ENCODE peak calls at places on chromosomes 12 and 14, in four cellular contexts. E, U, G and Q are unnamed samples.

GRCh38 chr14:89303452-89304435 is 113.3 kb downstream of the FOXN3 start:
- DNase-seq in G (peak), U (no peak), E (peak), Q (no peak)

GRCh38 chr12:29638528-29638927 is 141.0 kb upstream of the OVCH1 start:
- DNase-seq in E (no peak), G (no peak), U (no peak), Q (no peak)

GRCh38 chr14:96497586-96497985 is 4.6 kb upstream of the PAPOLA start:
- DNase-seq in U (no peak), G (peak), E (no peak), Q (no peak)

GRCh38 chr12:71303199-71303598 is 136.4 kb upstream of the LGR5 start:
- DNase-seq in E (no peak), G (no peak), U (no peak), Q (no peak)

GRCh38 chr12:98575013-98575412 is 18.5 kb upstream of the SLC25A3 start:
- DNase-seq in G (no peak), E (no peak), U (no peak), Q (no peak)

GRCh38 chr14:74414380-74414779 is 11.6 kb downstream of the SYNDIG1L start:
- DNase-seq in U (no peak), E (no peak), G (no peak), Q (no peak)

GRCh38 chr12:106073179-106073578 is 65.6 kb downstream of the NUAK1 start:
- DNase-seq in E (no peak), G (no peak), U (no peak), Q (no peak)

GRCh38 chr12:78470354-78471195 is 394.0 kb upstream of the SYT1 start:
- DNase-seq in U (peak), G (peak), E (peak), Q (no peak)

GRCh38 chr12:26935636-26936378 is 2.0 kb downstream of the INTS13 start:
- DNase-seq in U (no peak), E (no peak), G (no peak), Q (no peak)

GRCh38 chr14:65791551-65791981 is 379.0 kb downstream of the FUT8 start:
- DNase-seq in G (no peak), U (no peak), E (peak), Q (no peak)

GRCh38 chr12:120229071-120229582 is 28.2 kb upstream of the RPLP0 start:
- DNase-seq in U (no peak), E (no peak), G (peak), Q (no peak)

GRCh38 chr14:68594737-68595380 is 198.0 kb downstream of the ZFP36L1 start:
- DNase-seq in E (no peak), G (no peak), U (no peak), Q (no peak)

GRCh38 chr14:105926415-105927093 is 400.2 kb downstream of the TMEM121 start:
- DNase-seq in E (no peak), G (no peak), U (no peak), Q (no peak)

GRCh38 chr12:89244536-89244935 is 107.8 kb downstream of the DUSP6 start:
- DNase-seq in U (no peak), G (no peak), E (peak), Q (no peak)

GRCh38 chr14:75972729-75973480 is 8.9 kb downstream of the TGFB3 start:
- DNase-seq in E (no peak), G (no peak), U (no peak), Q (no peak)

GRCh38 chr14:100149789-100150611 is 9.4 kb downstream of the DEGS2 start:
- DNase-seq in U (no peak), G (no peak), E (no peak), Q (no peak)

DNA sequence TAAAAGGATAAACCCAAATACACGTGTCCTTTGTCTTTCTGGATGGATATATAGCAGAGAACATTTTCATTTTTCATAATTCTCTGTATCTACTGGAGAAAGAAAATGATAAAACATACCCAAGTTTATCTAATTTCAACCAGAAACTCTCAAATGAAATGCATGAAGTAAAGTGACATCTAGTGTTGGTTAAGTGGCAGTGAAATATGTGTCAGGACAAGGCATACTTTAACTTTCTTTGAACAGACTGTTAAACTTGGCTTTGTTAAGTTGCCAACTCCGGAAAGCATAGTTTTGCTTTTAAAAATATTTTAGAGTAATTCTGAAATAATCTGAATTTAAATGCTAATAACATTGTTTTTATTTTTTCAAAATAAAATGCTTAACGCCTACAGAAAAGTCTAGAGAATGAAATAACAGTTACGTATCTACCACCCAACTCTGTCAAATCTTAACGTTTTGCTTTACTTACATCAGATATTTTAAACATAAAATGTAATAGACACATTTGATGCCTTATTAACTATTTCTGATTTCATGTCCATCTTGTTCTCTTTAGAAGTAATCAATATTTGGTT is 25.2 kb upstream of the NTN4 start:
- DNase-seq in G (no peak), E (peak), U (no peak), Q (no peak)
- H2BK5ac ChIP-seq in G (no peak), E (no peak), U (no peak), Q (no peak)

GRCh38 chr12:52189376-52190174 is 2.2 kb downstream of the KRT80 start:
- DNase-seq in G (no peak), E (peak), U (no peak), Q (no peak)
- H2BK5ac ChIP-seq in G (no peak), E (peak), U (no peak), Q (no peak)

GRCh38 chr12:108060054-108060453 is 69.0 kb upstream of the WSCD2 start:
- DNase-seq in U (no peak), E (no peak), G (no peak), Q (no peak)
- H2BK5ac ChIP-seq in U (no peak), E (no peak), G (no peak), Q (no peak)

GRCh38 chr14:50562841-50563240 is 2.9 kb downstream of the ATL1 start:
- DNase-seq in U (no peak), E (no peak), G (no peak), Q (no peak)
- H2BK5ac ChIP-seq in U (no peak), E (no peak), G (no peak), Q (no peak)

GRCh38 chr12:53180270-53180930 is at the start of the genes CSAD and ZNF740:
- DNase-seq in G (peak), U (peak), E (peak), Q (peak)

GRCh38 chr12:53181935-53182334 is 1.2 kb upstream of the CSAD start:
- DNase-seq in E (no peak), U (no peak), G (no peak), Q (no peak)

GRCh38 chr12:53176750-53177149 is 3.8 kb upstream of the ZNF740 start:
- DNase-seq in U (no peak), G (no peak), E (no peak), Q (no peak)

GRCh38 chr12:53180931-53181645 is 363 bp upstream of the CSAD start:
- DNase-seq in U (peak), E (peak), G (peak), Q (no peak)

DNA sequence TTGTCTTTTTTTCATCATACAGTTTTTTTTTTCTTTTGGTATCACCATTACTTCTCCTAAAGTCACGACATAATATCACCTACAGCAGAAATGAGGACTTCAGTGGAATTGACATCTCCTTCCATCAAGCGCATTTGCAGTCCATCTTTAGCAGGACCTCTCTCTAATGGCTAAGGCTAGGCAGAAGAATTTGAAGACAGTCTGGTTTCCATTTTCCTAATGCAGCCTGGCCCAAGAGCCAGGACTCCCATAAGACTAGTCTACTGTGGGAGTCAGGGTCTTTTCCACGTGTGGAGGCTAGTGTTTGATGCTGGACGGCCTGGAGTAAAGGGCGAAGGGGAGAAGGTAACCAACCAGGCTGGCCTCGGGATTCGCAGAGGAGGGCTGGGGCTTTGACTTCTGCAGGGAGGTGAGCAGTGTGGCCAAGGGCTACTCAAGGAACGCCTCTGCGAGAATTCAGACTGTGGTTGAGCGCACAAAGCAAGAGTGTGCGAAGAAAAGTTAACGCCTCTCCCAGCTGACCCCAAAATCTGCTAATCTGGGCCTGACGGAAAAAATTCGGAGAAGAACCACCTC is 740 bp upstream of the ZNF740 start:
- DNase-seq in E (no peak), U (peak), G (no peak), Q (no peak)
- H2BK5ac ChIP-seq in E (peak), U (peak), G (peak), Q (peak)

DNA sequence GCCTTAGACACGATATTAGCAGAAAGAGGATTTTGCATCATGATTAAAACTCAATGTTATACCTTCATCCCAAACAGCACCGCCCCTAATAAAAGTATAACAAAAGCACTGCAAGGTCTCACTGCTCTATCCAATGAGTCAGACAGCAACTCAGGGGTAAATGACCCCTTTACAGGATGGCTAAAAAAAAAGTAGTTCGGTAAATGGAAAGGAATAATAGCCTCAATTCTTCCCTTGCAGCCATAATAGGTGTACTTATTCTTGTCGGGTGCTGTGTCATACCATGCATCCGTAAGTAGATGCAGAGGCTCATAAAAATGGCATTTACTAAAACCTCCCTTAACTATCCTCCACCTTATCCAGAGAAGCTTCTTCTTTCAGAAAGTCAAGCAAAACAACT is 53.9 kb upstream of the AP4S1 start:
- DNase-seq in G (no peak), E (no peak), U (no peak), Q (no peak)
- H2BK5ac ChIP-seq in G (no peak), E (no peak), U (no peak), Q (no peak)

GRCh38 chr14:103073876-103074698 is 9.9 kb upstream of the LBHD2 start:
- DNase-seq in E (no peak), G (peak), U (no peak), Q (no peak)
- H2BK5ac ChIP-seq in E (no peak), G (no peak), U (peak), Q (no peak)

GRCh38 chr12:108683906-108684556 is 47.3 kb downstream of the CORO1C start:
- DNase-seq in G (no peak), U (no peak), E (no peak), Q (no peak)

GRCh38 chr12:108689314-108690190 is 41.8 kb downstream of the CORO1C start:
- DNase-seq in E (peak), U (no peak), G (no peak), Q (no peak)

GRCh38 chr12:108681317-108681716 is 47.6 kb upstream of the SELPLG start:
- DNase-seq in U (no peak), G (no peak), E (no peak), Q (no peak)

GRCh38 chr12:108686753-108687152 is 44.6 kb downstream of the CORO1C start:
- DNase-seq in U (no peak), G (no peak), E (no peak), Q (no peak)

GRCh38 chr12:108685469-108686247 is 45.7 kb downstream of the CORO1C start:
- DNase-seq in U (no peak), E (no peak), G (no peak), Q (no peak)
- H2BK5ac ChIP-seq in U (no peak), E (peak), G (no peak), Q (no peak)

DNA sequence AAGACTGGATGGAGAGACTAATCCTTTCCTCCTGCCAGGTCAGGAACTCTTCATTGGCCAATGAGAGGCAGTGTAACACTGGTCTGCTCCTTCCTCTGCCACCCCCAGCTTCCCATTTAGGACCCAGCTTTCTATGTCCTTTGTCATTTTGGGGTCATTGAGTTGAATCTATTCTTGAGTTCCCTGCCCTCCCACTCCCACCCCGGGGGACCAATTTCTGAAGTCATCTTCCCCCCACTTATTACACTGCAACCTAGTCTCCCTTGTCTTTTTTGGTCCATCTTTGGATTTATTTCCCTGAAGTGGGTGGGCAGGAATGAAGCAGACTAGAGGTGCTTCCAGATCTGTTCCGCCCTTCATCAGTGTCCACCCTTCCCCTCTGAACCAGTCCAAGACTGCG is 7.6 kb upstream of the ITGA5 start:
- DNase-seq in G (no peak), E (no peak), U (no peak), Q (no peak)
- H2BK5ac ChIP-seq in G (no peak), E (no peak), U (no peak), Q (no peak)

GRCh38 chr14:73374218-73374617 is 84.1 kb downstream of the NUMB start:
- DNase-seq in U (no peak), G (no peak), E (no peak), Q (no peak)

GRCh38 chr14:73372529-73372928 is 85.8 kb downstream of the NUMB start:
- DNase-seq in E (no peak), G (no peak), U (no peak), Q (no peak)

GRCh38 chr14:73381379-73382013 is 76.8 kb downstream of the NUMB start:
- DNase-seq in E (no peak), G (no peak), U (no peak), Q (no peak)

GRCh38 chr14:73376585-73376984 is 81.8 kb downstream of the NUMB start:
- DNase-seq in E (no peak), U (no peak), G (no peak), Q (no peak)
- H2BK5ac ChIP-seq in E (no peak), U (no peak), G (no peak), Q (no peak)